ENCODE peak calls at places on chromosome 21, in six cellular contexts. X, B, T, A, N and Q are unnamed samples.

GRCh38 chr21:44086636-44087425 is 20.4 kb upstream of the PWP2 start:
- DNase-seq in X (no peak), B (no peak), T (no peak), A (no peak), N (no peak), Q (no peak)

GRCh38 chr21:37742532-37742931 is 173.7 kb downstream of the KCNJ6 start:
- DNase-seq in X (no peak), B (no peak), T (no peak), A (no peak), N (no peak), Q (no peak)

GRCh38 chr21:17463441-17463840 is 49.4 kb upstream of the CXADR start:
- DNase-seq in X (no peak), B (no peak), T (no peak), A (no peak), N (peak; percentile 40), Q (no peak)

GRCh38 chr21:34302496-34302895 is 61.3 kb upstream of the KCNE2 start:
- DNase-seq in X (no peak), B (no peak), T (no peak), A (no peak), N (no peak), Q (no peak)

GRCh38 chr21:37914211-37914900 is 1.9 kb downstream of the KCNJ6 start:
- DNase-seq in X (no peak), B (peak; percentile 86), T (peak; percentile 85), A (peak; percentile 32), N (no peak), Q (no peak)

GRCh38 chr21:46537026-46537425 is 67.9 kb downstream of the S100B start:
- DNase-seq in X (no peak), B (no peak), T (no peak), A (no peak), N (no peak), Q (no peak)

GRCh38 chr21:15015622-15016471 is 49.0 kb downstream of the NRIP1 start:
- DNase-seq in X (no peak), B (no peak), T (no peak), A (no peak), N (no peak), Q (no peak)

GRCh38 chr21:16305686-16306085 is 575.9 kb downstream of the USP25 start:
- DNase-seq in X (no peak), B (no peak), T (no peak), A (no peak), N (no peak), Q (no peak)

GRCh38 chr21:34812510-34813265 is 143.9 kb downstream of the CLIC6 start:
- DNase-seq in X (no peak), B (no peak), T (no peak), A (no peak), N (peak; percentile 78), Q (no peak)

GRCh38 chr21:43663033-43663432 is 3.7 kb downstream of the RRP1B start:
- DNase-seq in X (no peak), B (no peak), T (no peak), A (no peak), N (no peak), Q (no peak)

GRCh38 chr21:16594191-16594590 is 864.4 kb downstream of the USP25 start:
- DNase-seq in X (no peak), B (no peak), T (no peak), A (no peak), N (no peak), Q (no peak)

GRCh38 chr21:34544032-34544496 is 32.1 kb upstream of the KCNE1 start:
- DNase-seq in X (peak; percentile 61), B (peak; percentile 66), T (peak; percentile 92), A (peak; percentile 89), N (peak; percentile 88), Q (no peak)

GRCh38 chr21:37574751-37575150 is 208.2 kb downstream of the DYRK1A start:
- DNase-seq in X (no peak), B (no peak), T (no peak), A (no peak), N (no peak), Q (no peak)

GRCh38 chr21:18840239-18840638 is 436.7 kb upstream of the TMPRSS15 start:
- DNase-seq in X (peak; percentile 7), B (peak; percentile 12), T (peak; percentile 76), A (no peak), N (no peak), Q (no peak)

GRCh38 chr21:40548134-40548533 is 298.8 kb downstream of the DSCAM start:
- DNase-seq in X (peak; percentile 21), B (no peak), T (peak; percentile 3), A (no peak), N (no peak), Q (no peak)

GRCh38 chr21:40386301-40386911 is 460.6 kb downstream of the DSCAM start:
- DNase-seq in X (peak; percentile 21), B (peak; percentile 74), T (peak; percentile 69), A (peak; percentile 45), N (no peak), Q (no peak)

GRCh38 chr21:17903929-17904639 is 84.9 kb upstream of the C21orf91 start:
- DNase-seq in X (no peak), B (no peak), T (no peak), A (no peak), N (no peak), Q (no peak)

GRCh38 chr21:43886565-43886964 is 21.5 kb downstream of the AGPAT3 start:
- DNase-seq in X (no peak), B (no peak), T (no peak), A (no peak), N (no peak), Q (no peak)

GRCh38 chr21:34179204-34179935 is 106.0 kb downstream of the MRPS6 start:
- DNase-seq in X (no peak), B (peak; percentile 41), T (peak; percentile 66), A (no peak), N (no peak), Q (no peak)

GRCh38 chr21:15309721-15310120 is 244.9 kb upstream of the NRIP1 start:
- DNase-seq in X (no peak), B (no peak), T (no peak), A (no peak), N (no peak), Q (no peak)

GRCh38 chr21:15112858-15113257 is 48.1 kb upstream of the NRIP1 start:
- DNase-seq in X (no peak), B (no peak), T (no peak), A (no peak), N (no peak), Q (no peak)

GRCh38 chr21:35052786-35053185 is 3.7 kb upstream of the RUNX1 start:
- DNase-seq in X (no peak), B (no peak), T (no peak), A (no peak), N (no peak), Q (no peak)

GRCh38 chr21:37983336-37984095 is 67.3 kb upstream of the KCNJ6 start:
- DNase-seq in X (no peak), B (no peak), T (no peak), A (no peak), N (no peak), Q (no peak)

GRCh38 chr21:35038772-35039145 is 10.3 kb downstream of the RUNX1 start:
- DNase-seq in X (no peak), B (no peak), T (no peak), A (no peak), N (no peak), Q (no peak)

GRCh38 chr21:39484711-39485264 is 33.0 kb downstream of the SH3BGR start:
- DNase-seq in X (no peak), B (no peak), T (no peak), A (no peak), N (no peak), Q (no peak)

DNA sequence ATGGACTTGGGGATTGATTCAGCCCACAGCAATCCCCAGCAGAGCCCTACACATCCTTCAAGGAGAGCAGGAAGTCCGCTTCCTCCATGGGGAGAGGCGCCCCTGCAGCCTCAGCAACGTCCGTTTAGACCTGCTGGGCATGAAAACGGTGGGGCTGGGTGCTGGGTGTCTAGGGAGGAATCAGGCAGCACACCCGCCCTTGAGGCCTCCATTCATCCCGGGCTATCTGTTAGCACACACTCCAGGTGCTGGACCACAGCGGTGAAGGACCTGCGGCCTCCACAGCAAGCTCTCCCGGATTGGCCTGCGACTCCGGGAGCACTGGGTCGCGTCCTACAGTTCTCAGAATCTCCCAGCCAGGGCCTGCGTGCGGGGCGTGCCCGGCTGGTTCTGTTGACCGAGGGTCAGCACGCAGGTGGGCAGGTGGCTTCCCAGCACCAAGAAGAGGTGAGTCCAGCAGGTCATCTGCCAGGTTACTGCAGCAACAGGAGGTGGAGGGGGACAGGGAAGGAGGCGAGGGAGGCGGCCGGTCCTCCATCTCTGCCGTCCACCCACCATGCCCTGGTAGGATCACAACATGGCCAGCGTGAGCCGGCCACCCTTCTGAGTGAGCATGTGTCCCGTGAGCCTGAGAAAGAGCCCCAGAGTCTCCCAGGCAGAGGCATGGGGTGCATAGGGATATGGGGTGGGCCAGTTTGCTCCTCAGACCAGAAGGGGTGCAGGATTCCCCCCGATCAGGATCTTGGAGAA is 96.6 kb downstream of the RIPK4 start:
- DNase-seq in X (no peak), B (no peak), T (no peak), A (no peak), N (no peak), Q (no peak)
- TF ChIP-seq CREB1 in X (no peak), B (no peak), T (no peak), A (no peak), N (no peak), Q (no peak)

DNA sequence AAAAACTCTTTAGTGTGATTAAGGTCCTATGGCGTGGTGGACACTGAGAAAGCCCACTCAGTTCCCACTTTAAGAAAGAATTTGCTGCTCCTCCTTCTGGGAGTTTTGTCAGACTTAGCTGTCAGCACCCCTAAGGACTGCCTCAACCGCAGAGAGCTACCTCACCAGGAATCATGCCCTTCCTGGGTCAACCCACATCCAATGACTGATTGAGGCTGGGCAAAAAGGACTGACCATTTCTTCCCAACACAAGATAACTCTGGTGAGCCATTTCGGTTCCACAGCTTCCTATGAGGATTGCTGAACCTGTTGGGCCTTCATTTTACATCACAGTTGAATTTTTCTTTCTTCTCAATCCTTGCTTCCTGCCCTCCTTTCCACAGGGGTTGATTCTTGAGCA is 197.9 kb downstream of the NCAM2 start:
- DNase-seq in X (no peak), B (no peak), T (no peak), A (no peak), N (no peak), Q (no peak)
- TF ChIP-seq CREB1 in X (no peak), B (no peak), T (no peak), A (no peak), N (no peak), Q (no peak)

GRCh38 chr21:45440736-45441350 is 35.9 kb downstream of the COL18A1 start:
- DNase-seq in X (no peak), B (no peak), T (no peak), A (no peak), N (no peak), Q (no peak)

GRCh38 chr21:45443595-45444181 is 38.7 kb downstream of the COL18A1 start:
- DNase-seq in X (no peak), B (no peak), T (no peak), A (no peak), N (no peak), Q (no peak)

GRCh38 chr21:45439901-45440461 is 35.0 kb downstream of the COL18A1 start:
- DNase-seq in X (no peak), B (no peak), T (no peak), A (no peak), N (no peak), Q (no peak)

GRCh38 chr21:45442276-45442675 is 37.3 kb downstream of the COL18A1 start:
- DNase-seq in X (no peak), B (no peak), T (no peak), A (no peak), N (no peak), Q (no peak)

GRCh38 chr21:45441431-45442255 is 36.7 kb downstream of the COL18A1 start:
- DNase-seq in X (no peak), B (no peak), T (no peak), A (no peak), N (no peak), Q (no peak)
- TF ChIP-seq CREB1 in X (no peak), B (no peak), T (no peak), A (no peak), N (no peak), Q (no peak)

GRCh38 chr21:31201548-31201947 is 142.5 kb downstream of the TIAM1 start:
- DNase-seq in X (no peak), B (no peak), T (no peak), A (no peak), N (no peak), Q (peak; percentile 35)
- TF ChIP-seq CREB1 in X (no peak), B (no peak), T (no peak), A (no peak), N (no peak), Q (no peak)